ENCODE peak calls at places on chromosomes 11 and 22, in eight cellular contexts. K, U, Z, I, E, T, M and C are unnamed samples.

GRCh38 chr22:36756746-36757607 is 18.9 kb downstream of the IFT27 start:
- DNase-seq in K (no peak), U (no peak), Z (no peak), I (no peak), E (no peak), T (no peak), M (no peak), C (no peak)

GRCh38 chr11:87181143-87181542 is 143.4 kb downstream of the TMEM135 start:
- DNase-seq in K (no peak), U (no peak), Z (no peak), I (no peak), E (no peak), T (no peak), M (no peak), C (no peak)

GRCh38 chr11:35011389-35011788 is 95.0 kb downstream of the PDHX start:
- DNase-seq in K (no peak), U (no peak), Z (no peak), I (peak), E (peak), T (no peak), M (no peak), C (no peak)

GRCh38 chr11:8070417-8071101 is 10.5 kb upstream of the TUB start:
- DNase-seq in K (no peak), U (no peak), Z (no peak), I (no peak), E (peak), T (no peak), M (no peak), C (no peak)

GRCh38 chr11:78857688-78858087 is 283.0 kb upstream of the NARS2 start:
- DNase-seq in K (no peak), U (no peak), Z (no peak), I (no peak), E (peak), T (no peak), M (no peak), C (no peak)

GRCh38 chr11:443542-444199 is 1.9 kb upstream of the ANO9 start:
- DNase-seq in K (no peak), U (no peak), Z (no peak), I (no peak), E (peak), T (no peak), M (no peak), C (no peak)

GRCh38 chr11:123391646-123392348 is 38.3 kb upstream of the GRAMD1B start:
- DNase-seq in K (no peak), U (no peak), Z (no peak), I (no peak), E (no peak), T (no peak), M (no peak), C (no peak)

GRCh38 chr11:24453129-24453723 is 43.6 kb upstream of the LUZP2 start:
- DNase-seq in K (no peak), U (no peak), Z (no peak), I (no peak), E (peak), T (no peak), M (no peak), C (no peak)

GRCh38 chr22:42369250-42370041 is 62.8 kb downstream of the NFAM1 start:
- DNase-seq in K (peak), U (peak), Z (peak), I (peak), E (peak), T (peak), M (peak), C (peak)

GRCh38 chr11:47656284-47656915 is 14.0 kb upstream of the MTCH2 start:
- DNase-seq in K (no peak), U (no peak), Z (no peak), I (no peak), E (no peak), T (no peak), M (no peak), C (no peak)

GRCh38 chr11:120057595-120058581 is 80.0 kb downstream of the TRIM29 start:
- DNase-seq in K (no peak), U (no peak), Z (no peak), I (no peak), E (no peak), T (no peak), M (peak), C (no peak)

GRCh38 chr11:117282956-117283355 is 8.2 kb upstream of the BACE1-AS start:
- DNase-seq in K (no peak), U (no peak), Z (no peak), I (no peak), E (no peak), T (no peak), M (no peak), C (no peak)

GRCh38 chr22:33108037-33108436 is 49.9 kb upstream of the SYN3 start:
- DNase-seq in K (no peak), U (no peak), Z (no peak), I (no peak), E (no peak), T (no peak), M (no peak), C (no peak)

GRCh38 chr11:9052316-9052715 is 39.1 kb downstream of the SCUBE2 start:
- DNase-seq in K (no peak), U (no peak), Z (no peak), I (no peak), E (no peak), T (no peak), M (no peak), C (no peak)

GRCh38 chr22:40265783-40266182 is 80.5 kb upstream of the ADSL start:
- DNase-seq in K (no peak), U (no peak), Z (no peak), I (no peak), E (no peak), T (no peak), M (no peak), C (no peak)

GRCh38 chr11:119370486-119371046 is 10.9 kb downstream of the USP2 start:
- DNase-seq in K (no peak), U (no peak), Z (peak), I (no peak), E (no peak), T (no peak), M (no peak), C (no peak)

GRCh38 chr22:35312198-35313059 is 12.7 kb downstream of the TOM1 start:
- DNase-seq in K (no peak), U (no peak), Z (peak), I (peak), E (peak), T (no peak), M (no peak), C (peak)

GRCh38 chr22:17921871-17922821 is 102.2 kb downstream of the MICAL3 start:
- DNase-seq in K (no peak), U (no peak), Z (peak), I (no peak), E (no peak), T (no peak), M (no peak), C (no peak)

GRCh38 chr11:102513869-102514268 is 16.7 kb downstream of the MMP7 start:
- DNase-seq in K (no peak), U (no peak), Z (no peak), I (peak), E (no peak), T (peak), M (no peak), C (no peak)

GRCh38 chr11:2325719-2326118 is 23.9 kb downstream of the TSPAN32 start:
- DNase-seq in K (no peak), U (no peak), Z (peak), I (no peak), E (no peak), T (no peak), M (no peak), C (no peak)

GRCh38 chr22:40451230-40451629 is 80.8 kb downstream of the SGSM3 start:
- DNase-seq in K (no peak), U (no peak), Z (no peak), I (no peak), E (no peak), T (no peak), M (no peak), C (no peak)

GRCh38 chr11:2259897-2260451 is 10.4 kb downstream of the ASCL2 start:
- DNase-seq in K (peak), U (no peak), Z (no peak), I (no peak), E (no peak), T (no peak), M (peak), C (no peak)

GRCh38 chr11:128697645-128698174 is 3.8 kb downstream of the FLI1 start:
- DNase-seq in K (no peak), U (no peak), Z (no peak), I (no peak), E (no peak), T (no peak), M (no peak), C (no peak)

GRCh38 chr22:37569921-37570660 is 9.8 kb downstream of the LGALS2 start:
- DNase-seq in K (no peak), U (no peak), Z (no peak), I (no peak), E (no peak), T (no peak), M (no peak), C (no peak)

GRCh38 chr22:17911312-17911705 is 113.1 kb downstream of the MICAL3 start:
- DNase-seq in K (no peak), U (no peak), Z (no peak), I (no peak), E (no peak), T (no peak), M (no peak), C (no peak)

GRCh38 chr22:19818264-19819208 is 36.1 kb downstream of the GNB1L start:
- DNase-seq in K (peak), U (no peak), Z (no peak), I (no peak), E (no peak), T (no peak), M (peak), C (no peak)

GRCh38 chr22:31585161-31585859 is 76.7 kb downstream of the PISD start:
- DNase-seq in K (no peak), U (no peak), Z (no peak), I (peak), E (peak), T (no peak), M (peak), C (peak)

GRCh38 chr22:37032535-37033460 is 13.3 kb downstream of the MPST start:
- DNase-seq in K (no peak), U (no peak), Z (no peak), I (no peak), E (peak), T (peak), M (peak), C (peak)

GRCh38 chr11:75389925-75390324 is 9.4 kb upstream of the RPS3 start:
- DNase-seq in K (no peak), U (no peak), Z (no peak), I (no peak), E (no peak), T (no peak), M (no peak), C (no peak)

GRCh38 chr11:65919151-65920034 is at the start of gene DRAP1:
- DNase-seq in K (peak), U (peak), Z (peak), I (peak), E (peak), T (peak), M (peak), C (peak)

GRCh38 chr11:1744879-1745700 is 5.3 kb downstream of the IFITM10 start:
- DNase-seq in K (no peak), U (no peak), Z (no peak), I (no peak), E (no peak), T (no peak), M (no peak), C (no peak)

GRCh38 chr11:116353517-116353916 is 419.3 kb downstream of the BUD13 start:
- DNase-seq in K (no peak), U (no peak), Z (no peak), I (no peak), E (no peak), T (no peak), M (no peak), C (no peak)

GRCh38 chr11:76604081-76604601 is 66.4 kb downstream of the LRRC32 start:
- DNase-seq in K (peak), U (no peak), Z (no peak), I (no peak), E (no peak), T (no peak), M (no peak), C (no peak)

GRCh38 chr11:76601712-76602111 is 68.8 kb downstream of the LRRC32 start:
- DNase-seq in K (peak), U (no peak), Z (no peak), I (no peak), E (no peak), T (no peak), M (no peak), C (no peak)

GRCh38 chr11:76601272-76601671 is 69.3 kb downstream of the LRRC32 start:
- DNase-seq in K (peak), U (no peak), Z (no peak), I (no peak), E (no peak), T (no peak), M (peak), C (no peak)

GRCh38 chr11:76603202-76603601 is 67.3 kb downstream of the LRRC32 start:
- DNase-seq in K (peak), U (no peak), Z (no peak), I (no peak), E (no peak), T (no peak), M (no peak), C (no peak)

DNA sequence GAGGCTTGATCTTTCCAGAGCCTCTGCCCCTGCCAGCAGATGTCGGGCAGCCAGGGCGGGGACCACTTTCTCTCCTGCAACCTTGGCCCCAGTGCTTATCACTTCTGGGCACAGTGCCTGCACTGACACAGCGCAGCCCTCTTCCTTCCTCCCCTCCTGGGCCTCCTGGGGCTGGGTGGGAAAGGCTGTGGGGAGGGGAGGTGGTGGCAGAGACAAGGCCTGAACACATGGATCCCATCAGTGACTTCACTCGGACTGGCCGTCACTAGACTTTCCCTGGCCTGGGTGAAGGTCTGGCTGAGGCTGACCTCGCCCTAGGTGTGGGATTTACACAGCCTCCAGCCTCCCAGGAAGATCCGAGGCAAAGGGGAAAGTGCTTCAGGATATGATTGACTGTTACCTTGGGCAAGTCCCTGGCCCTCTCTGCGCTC is 68.1 kb downstream of the LRRC32 start:
- DNase-seq in K (peak), U (no peak), Z (peak), I (peak), E (no peak), T (no peak), M (peak), C (no peak)
- TF ChIP-seq CTCF in K (no peak), U (no peak), Z (no peak), I (no peak), E (no peak), T (no peak), M (no peak), C (no peak)

GRCh38 chr22:48797731-48798130 is 1029.9 kb downstream of the BRD1 start:
- DNase-seq in K (no peak), U (no peak), Z (no peak), I (no peak), E (no peak), T (no peak), M (no peak), C (no peak)

GRCh38 chr22:48795664-48796063 is 1032.0 kb downstream of the BRD1 start:
- DNase-seq in K (no peak), U (no peak), Z (no peak), I (no peak), E (no peak), T (no peak), M (no peak), C (no peak)

GRCh38 chr22:48794906-48795305 is 1032.8 kb downstream of the BRD1 start:
- DNase-seq in K (no peak), U (no peak), Z (no peak), I (no peak), E (no peak), T (peak), M (no peak), C (no peak)

GRCh38 chr22:48796295-48797015 is 1031.2 kb downstream of the BRD1 start:
- DNase-seq in K (no peak), U (no peak), Z (no peak), I (no peak), E (no peak), T (no peak), M (no peak), C (no peak)

DNA sequence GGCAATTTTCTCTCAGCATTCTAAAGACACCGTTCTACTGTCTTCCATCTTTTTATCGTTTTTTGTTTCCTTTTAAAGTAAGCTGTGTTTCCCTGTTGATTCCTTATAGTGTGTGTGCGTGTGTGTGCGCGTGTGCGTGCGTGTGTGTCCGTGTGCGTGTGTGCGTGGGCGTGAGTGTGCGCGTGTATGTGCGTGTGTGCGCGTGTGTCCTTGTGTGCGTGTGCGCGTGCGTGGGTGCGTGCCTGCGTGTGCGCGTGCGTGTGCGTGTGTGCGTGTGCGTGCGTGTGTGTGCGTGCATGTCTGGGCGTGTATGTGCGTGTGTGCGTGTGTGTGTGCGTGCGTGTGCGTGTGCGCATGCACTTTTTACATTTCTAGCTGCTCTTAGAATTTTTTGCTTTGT is 1033.7 kb downstream of the BRD1 start:
- DNase-seq in K (no peak), U (no peak), Z (no peak), I (no peak), E (no peak), T (no peak), M (no peak), C (no peak)
- H3K4me3 ChIP-seq in K (no peak), U (no peak), Z (no peak), I (no peak), E (no peak), T (no peak), M (no peak), C (no peak)

DNA sequence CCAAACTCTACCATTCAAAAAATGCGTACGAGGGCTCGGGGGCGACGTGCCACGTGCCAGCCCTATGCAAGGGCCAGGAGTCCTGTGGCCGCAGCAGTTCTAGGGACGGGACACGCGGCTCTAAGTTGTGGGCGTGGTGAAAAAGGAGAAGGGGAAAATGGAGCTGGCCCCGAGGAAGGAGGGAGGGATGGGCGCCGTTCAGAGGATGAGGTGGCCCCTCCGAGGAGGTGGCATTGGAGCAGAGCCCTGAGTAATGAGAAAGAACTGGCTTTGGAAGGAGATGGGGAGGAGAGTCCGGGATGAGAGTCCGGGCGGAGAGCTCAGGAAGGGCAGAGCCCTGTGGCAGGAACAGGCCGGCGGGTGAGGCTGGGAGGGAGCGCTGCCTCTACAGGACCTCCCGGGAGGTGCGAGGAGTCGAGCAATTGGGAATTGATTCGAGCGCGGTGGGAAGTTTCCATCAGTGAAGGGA is 21.0 kb downstream of the OTUB1 start:
- DNase-seq in K (peak), U (no peak), Z (no peak), I (peak), E (no peak), T (no peak), M (peak), C (no peak)
- TF ChIP-seq CTCF in K (no peak), U (no peak), Z (no peak), I (no peak), E (no peak), T (no peak), M (no peak), C (no peak)

GRCh38 chr22:46609724-46610161 is 10.4 kb upstream of the GRAMD4 start:
- DNase-seq in K (no peak), U (no peak), Z (no peak), I (no peak), E (no peak), T (no peak), M (no peak), C (no peak)
- H3K4me3 ChIP-seq in K (no peak), U (no peak), Z (no peak), I (no peak), E (no peak), T (no peak), M (no peak), C (no peak)

GRCh38 chr11:62237499-62237898 is 4.5 kb upstream of the SCGB1D2 start:
- DNase-seq in K (no peak), U (no peak), Z (no peak), I (no peak), E (no peak), T (no peak), M (no peak), C (no peak)

GRCh38 chr11:62236187-62236586 is 5.9 kb upstream of the SCGB1D2 start:
- DNase-seq in K (no peak), U (no peak), Z (no peak), I (no peak), E (no peak), T (no peak), M (no peak), C (no peak)

GRCh38 chr11:62238151-62238550 is 3.9 kb upstream of the SCGB1D2 start:
- DNase-seq in K (no peak), U (no peak), Z (no peak), I (no peak), E (no peak), T (no peak), M (no peak), C (no peak)

DNA sequence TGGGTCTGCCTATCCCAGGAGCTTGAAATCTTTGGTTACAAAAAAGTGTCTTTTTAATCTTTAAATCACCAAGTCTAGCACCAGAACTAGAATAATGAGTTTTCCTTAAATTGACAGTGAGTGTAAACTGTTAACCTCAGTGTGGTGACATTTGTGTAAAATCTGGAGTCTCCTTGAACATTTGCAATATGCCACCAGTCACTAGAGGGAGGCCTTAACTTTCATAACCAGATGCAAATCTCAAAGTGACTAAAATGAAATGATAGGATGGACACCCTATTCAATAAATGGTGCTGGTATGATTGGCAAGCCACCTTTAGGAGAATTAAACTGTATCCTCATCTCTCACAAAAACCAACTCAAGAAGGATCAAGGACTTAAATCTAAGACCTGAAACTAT is 8.3 kb upstream of the SCGB1D2 start:
- DNase-seq in K (no peak), U (no peak), Z (no peak), I (no peak), E (no peak), T (no peak), M (no peak), C (no peak)
- TF ChIP-seq CTCF in K (no peak), U (no peak), Z (no peak), I (no peak), E (no peak), T (no peak), M (no peak), C (peak)

GRCh38 chr11:68828957-68829356 is 12.8 kb downstream of the CPT1A start:
- DNase-seq in K (no peak), U (no peak), Z (no peak), I (no peak), E (no peak), T (no peak), M (no peak), C (no peak)
- H3K4me3 ChIP-seq in K (no peak), U (no peak), Z (no peak), I (no peak), E (no peak), T (no peak), M (no peak), C (no peak)

GRCh38 chr22:50276143-50276542 is 6.0 kb upstream of the MAPK11 start:
- DNase-seq in K (no peak), U (no peak), Z (peak), I (no peak), E (peak), T (peak), M (no peak), C (no peak)
- TF ChIP-seq CTCF in K (peak), U (peak), Z (peak), I (peak), E (peak), T (peak), M (peak), C (peak)